ENCODE peak calls at places on chromosomes 3 and 15, in four cellular contexts. I, S, N and B are unnamed samples.

GRCh38 chr3:48694610-48695051 is 8.9 kb upstream of the NCKIPSD start:
- DNase-seq in I (peak), S (peak), N (no peak), B (no peak)

GRCh38 chr3:66035763-66036477 is 2.8 kb downstream of the MAGI1 start:
- DNase-seq in I (no peak), S (peak), N (no peak), B (no peak)

GRCh38 chr3:192802957-192803899 is 75.9 kb upstream of the FGF12 start:
- DNase-seq in I (peak), S (peak), N (no peak), B (peak)

GRCh38 chr3:54578417-54578816 is 349.4 kb downstream of the LRTM1 start:
- DNase-seq in I (no peak), S (no peak), N (no peak), B (no peak)

GRCh38 chr15:72758195-72758594 is 25.4 kb downstream of the ADPGK start:
- DNase-seq in I (peak), S (peak), N (no peak), B (no peak)

GRCh38 chr3:41350441-41350840 is 151.1 kb downstream of the CTNNB1 start:
- DNase-seq in I (no peak), S (no peak), N (no peak), B (no peak)

GRCh38 chr3:132189601-132190000 is 127.6 kb upstream of the ACP3 start:
- DNase-seq in I (no peak), S (no peak), N (no peak), B (no peak)

GRCh38 chr15:78749831-78750230 is 61.4 kb downstream of the ADAMTS7 start:
- DNase-seq in I (no peak), S (no peak), N (no peak), B (no peak)

GRCh38 chr3:194540268-194540937 is 53.6 kb upstream of the ATP13A3 start:
- DNase-seq in I (no peak), S (no peak), N (no peak), B (no peak)

GRCh38 chr3:48561045-48561736 is 2.4 kb downstream of the UCN2 start:
- DNase-seq in I (peak), S (peak), N (peak), B (peak)

GRCh38 chr3:112304611-112305010 is 10.6 kb upstream of the SLC9C1 start:
- DNase-seq in I (no peak), S (peak), N (no peak), B (no peak)

GRCh38 chr3:110420158-110420641 is 651.4 kb upstream of the NECTIN3 start:
- DNase-seq in I (peak), S (peak), N (no peak), B (no peak)

GRCh38 chr3:88807471-88808090 is 299.8 kb upstream of the EPHA3 start:
- DNase-seq in I (peak), S (peak), N (no peak), B (no peak)

GRCh38 chr3:148643389-148643840 is 54.3 kb upstream of the AGTR1 start:
- DNase-seq in I (peak), S (peak), N (no peak), B (no peak)

GRCh38 chr3:58085616-58086015 is 77.4 kb downstream of the FLNB start:
- DNase-seq in I (no peak), S (no peak), N (no peak), B (no peak)

GRCh38 chr3:89314454-89314853 is 207.0 kb downstream of the EPHA3 start:
- DNase-seq in I (peak), S (peak), N (no peak), B (peak)

GRCh38 chr15:59371458-59372351 is 966 bp downstream of the MYO1E start:
- DNase-seq in I (no peak), S (no peak), N (peak), B (peak)

GRCh38 chr3:74119221-74119620 is 494.5 kb upstream of the PDZRN3 start:
- DNase-seq in I (no peak), S (no peak), N (no peak), B (no peak)

GRCh38 chr3:49076627-49077026 is 17.2 kb downstream of the QRICH1 start:
- DNase-seq in I (no peak), S (no peak), N (no peak), B (no peak)

DNA sequence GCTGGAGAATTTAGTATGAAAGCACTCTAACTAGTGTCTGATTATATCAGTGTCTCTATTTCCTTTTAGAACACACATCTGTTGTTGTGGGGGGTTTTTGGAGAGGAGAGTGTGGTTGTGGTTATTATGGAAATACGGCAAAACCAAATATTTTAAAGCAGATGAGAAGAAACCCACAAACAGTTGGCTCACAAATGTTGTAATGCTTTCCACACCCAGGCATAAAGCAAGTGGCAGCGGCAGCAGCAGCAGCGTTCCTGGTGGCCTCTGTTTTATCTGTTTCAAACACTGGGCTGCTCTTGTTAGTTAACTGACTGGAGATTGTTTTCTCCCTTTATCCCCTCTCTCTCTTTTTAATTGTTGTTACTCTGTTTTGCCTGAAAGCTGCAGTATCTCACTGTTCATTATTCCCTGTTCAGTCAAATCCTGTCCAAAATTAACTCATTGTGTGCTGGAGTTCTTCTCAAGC is 1045.5 kb upstream of the NR2F2 start:
- DNase-seq in I (peak), S (peak), N (no peak), B (no peak)
- TF ChIP-seq CTCF in I (peak), S (peak), N (no peak), B (no peak)

DNA sequence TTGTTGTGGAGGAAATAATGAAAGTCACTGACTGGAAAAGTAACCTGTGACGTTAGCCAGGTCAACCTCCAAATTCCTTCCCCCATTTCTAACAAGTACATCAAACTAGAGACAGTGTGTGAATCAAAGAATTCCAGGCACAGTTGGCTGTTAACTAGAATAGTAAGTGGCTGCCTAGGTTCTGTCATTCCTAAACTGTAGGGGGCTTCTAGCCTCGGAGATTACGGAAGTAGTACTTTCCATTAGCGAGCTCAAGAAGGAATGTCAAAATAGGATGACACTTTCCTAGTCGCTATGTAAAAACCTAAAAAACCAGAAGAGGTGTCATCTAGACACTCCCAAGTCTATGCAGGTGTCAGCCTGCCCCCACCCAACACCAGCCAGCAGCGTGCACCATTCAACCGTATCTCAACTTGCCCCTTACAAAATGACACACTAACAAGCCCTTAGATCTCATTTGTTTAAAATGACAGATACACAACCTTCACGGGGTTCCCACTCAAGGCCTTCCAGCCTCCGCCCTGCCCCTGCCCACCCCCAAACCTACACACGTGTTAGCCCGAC is 910 bp downstream of the INO80 start:
- DNase-seq in I (peak), S (peak), N (no peak), B (no peak)
- TF ChIP-seq CTCF in I (peak), S (peak), N (no peak), B (no peak)

GRCh38 chr3:187150599-187150998 is 11.3 kb upstream of the RPL39L start:
- DNase-seq in I (no peak), S (no peak), N (peak), B (peak)
- TF ChIP-seq CTCF in I (no peak), S (no peak), N (no peak), B (no peak)

GRCh38 chr15:101256756-101257155 is 4.9 kb upstream of the CHSY1 start:
- DNase-seq in I (no peak), S (no peak), N (no peak), B (no peak)
- TF ChIP-seq CTCF in I (peak), S (peak), N (peak), B (no peak)

GRCh38 chr3:53174346-53175250 is 13.6 kb downstream of the PRKCD start:
- DNase-seq in I (no peak), S (no peak), N (no peak), B (no peak)

GRCh38 chr3:53173107-53173506 is 12.1 kb downstream of the PRKCD start:
- DNase-seq in I (no peak), S (no peak), N (no peak), B (no peak)

GRCh38 chr3:53178246-53178645 is 17.2 kb downstream of the PRKCD start:
- DNase-seq in I (no peak), S (no peak), N (no peak), B (no peak)

GRCh38 chr3:53179580-53179979 is 18.6 kb downstream of the PRKCD start:
- DNase-seq in I (no peak), S (no peak), N (no peak), B (no peak)

DNA sequence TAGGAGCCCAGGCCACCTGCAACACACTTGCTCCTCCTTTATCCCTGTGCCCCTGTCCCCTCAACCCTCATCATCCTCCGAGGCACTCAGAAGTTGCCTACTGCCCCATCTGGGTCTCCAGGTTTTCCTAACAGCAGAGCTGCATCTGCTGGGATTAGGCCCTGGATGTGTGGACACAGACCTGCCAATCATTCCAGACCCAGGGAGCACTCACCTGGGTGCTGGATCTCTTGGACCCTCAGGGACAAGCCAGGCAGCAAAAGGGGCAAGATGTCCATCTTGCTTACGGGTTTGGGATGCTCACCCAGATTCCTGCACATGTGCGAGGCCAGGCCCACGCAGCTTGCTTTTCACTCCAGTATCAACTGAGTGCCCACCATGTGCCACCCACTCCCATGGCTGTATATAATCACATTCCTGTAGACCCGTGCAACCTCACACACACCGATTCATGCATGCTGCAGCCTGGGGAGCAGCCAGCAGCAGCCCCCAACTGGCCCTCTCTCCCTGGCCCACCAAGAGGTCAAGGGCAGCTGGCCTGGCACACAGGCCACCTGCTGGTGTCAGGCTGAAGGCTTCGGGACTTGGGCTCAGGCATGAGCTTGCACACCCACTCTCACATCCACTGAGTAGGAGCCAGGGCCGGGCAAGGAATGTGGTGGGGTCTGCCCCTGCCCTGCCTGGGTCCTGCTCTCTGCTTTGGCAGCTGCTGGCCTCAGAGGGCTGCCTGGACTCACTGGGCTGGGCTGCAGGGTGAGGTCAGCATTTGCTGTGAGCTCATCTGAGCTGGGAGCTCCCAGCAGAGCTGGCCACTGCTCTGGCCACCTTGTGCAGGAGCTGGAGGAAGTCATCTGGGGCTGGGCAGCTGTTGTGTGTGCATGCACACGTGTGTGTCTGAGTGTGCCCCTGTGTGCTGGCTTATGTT is 14.9 kb downstream of the PRKCD start:
- DNase-seq in I (no peak), S (no peak), N (no peak), B (peak)
- TF ChIP-seq CTCF in I (no peak), S (no peak), N (no peak), B (no peak)